ENCODE peak calls at places on chromosomes 1 and 21, in four cellular contexts. B is occipital lobe, J is mesothelial cell of epicardium, G is H9. R is an unnamed sample.
A peak's percentile ranks its signal among the peaks of the same experiment; 100 is the strongest.

GRCh38 chr1:4010811-4011605 is 110.9 kb upstream of the C1orf174 start:
- DNase-seq in B (no peak), J (peak; percentile 10), G (peak; percentile 20), R (no peak)

GRCh38 chr1:201399352-201400126 is 415 bp upstream of the LAD1 start:
- DNase-seq in B (no peak), J (no peak), G (peak; percentile 74), R (no peak)

GRCh38 chr1:7580923-7581753 is 190.0 kb upstream of the VAMP3 start:
- DNase-seq in B (no peak), J (peak; percentile 8), G (no peak), R (no peak)

GRCh38 chr1:233032916-233033315 is 82.5 kb downstream of the NTPCR start:
- DNase-seq in B (no peak), J (no peak), G (no peak), R (no peak)

GRCh38 chr1:206706298-206706791 is 21.6 kb downstream of the MAPKAPK2 start:
- DNase-seq in B (peak; percentile 8), J (no peak), G (no peak), R (no peak)

GRCh38 chr1:180028864-180029263 is 74.3 kb downstream of the CEP350 start:
- DNase-seq in B (no peak), J (no peak), G (no peak), R (no peak)

GRCh38 chr1:211153932-211154331 is 20.0 kb upstream of the KCNH1 start:
- DNase-seq in B (no peak), J (no peak), G (no peak), R (no peak)

GRCh38 chr1:221735976-221736375 is 5.9 kb downstream of the DUSP10 start:
- DNase-seq in B (no peak), J (no peak), G (no peak), R (no peak)

GRCh38 chr21:34936874-34937563 is 112.1 kb downstream of the RUNX1 start:
- DNase-seq in B (no peak), J (no peak), G (no peak), R (no peak)

GRCh38 chr1:157241185-157241538 is 103.0 kb upstream of the ETV3 start:
- DNase-seq in B (no peak), J (no peak), G (no peak), R (no peak)

GRCh38 chr1:98733782-98734112 is 72.2 kb downstream of the SNX7 start:
- DNase-seq in B (no peak), J (no peak), G (no peak), R (no peak)

GRCh38 chr1:183764981-183765380 is 39.9 kb upstream of the RGL1 start:
- DNase-seq in B (no peak), J (no peak), G (no peak), R (no peak)

GRCh38 chr1:229370601-229371021 is 27.8 kb upstream of the CCSAP start:
- DNase-seq in B (no peak), J (no peak), G (no peak), R (no peak)

GRCh38 chr1:65235867-65236805 is 73.2 kb upstream of the DNAJC6 start:
- DNase-seq in B (no peak), J (no peak), G (no peak), R (peak; percentile 37)

GRCh38 chr1:175976865-175977642 is 230.0 kb downstream of the COP1 start:
- DNase-seq in B (no peak), J (no peak), G (no peak), R (no peak)

GRCh38 chr21:15494481-15494880 is 235.3 kb upstream of the USP25 start:
- DNase-seq in B (no peak), J (no peak), G (no peak), R (no peak)

GRCh38 chr1:233121947-233122559 is 171.6 kb downstream of the NTPCR start:
- DNase-seq in B (no peak), J (no peak), G (no peak), R (no peak)

GRCh38 chr1:244919320-244920282 is 55.3 kb upstream of the HNRNPU start:
- DNase-seq in B (no peak), J (no peak), G (no peak), R (no peak)

GRCh38 chr1:38608202-38608864 is 251.2 kb downstream of the RRAGC start:
- DNase-seq in B (no peak), J (no peak), G (peak; percentile 81), R (no peak)

GRCh38 chr1:115341948-115342347 is 3.9 kb upstream of the NGF start:
- DNase-seq in B (no peak), J (no peak), G (no peak), R (no peak)

GRCh38 chr1:116855220-116855619 is 54.5 kb upstream of the PTGFRN start:
- DNase-seq in B (no peak), J (no peak), G (no peak), R (no peak)

GRCh38 chr1:19678931-19679453 is 14.3 kb downstream of the HTR6 start:
- DNase-seq in B (no peak), J (no peak), G (no peak), R (no peak)

GRCh38 chr1:185823471-185823870 is 89.3 kb downstream of the HMCN1 start:
- DNase-seq in B (no peak), J (no peak), G (no peak), R (no peak)

GRCh38 chr21:36707763-36708511 is 9.0 kb downstream of the SIM2 start:
- DNase-seq in B (no peak), J (no peak), G (no peak), R (no peak)

GRCh38 chr1:161185732-161186311 is 8.5 kb upstream of the B4GALT3 start:
- DNase-seq in B (no peak), J (no peak), G (no peak), R (no peak)

GRCh38 chr1:16141573-16142336 is 14.1 kb downstream of the EPHA2 start:
- DNase-seq in B (no peak), J (no peak), G (no peak), R (no peak)

GRCh38 chr1:213438339-213438738 is 387.3 kb downstream of the RPS6KC1 start:
- DNase-seq in B (no peak), J (no peak), G (no peak), R (no peak)

GRCh38 chr1:201346337-201346939 is 31.0 kb downstream of the TNNT2 start:
- DNase-seq in B (no peak), J (no peak), G (peak; percentile 77), R (peak; percentile 73)

GRCh38 chr1:6178751-6179563 is 1.2 kb downstream of the CHD5 start:
- DNase-seq in B (no peak), J (no peak), G (peak; percentile 51), R (no peak)